ENCODE peak calls at places on chromosomes 2 and 18, in seven cellular contexts. C is WERI-Rb-1, I is tibial nerve, G is endothelial cell of umbilical vein, S is K562, F is HCT116, A is fibroblast of pulmonary artery. J is an unnamed sample.

GRCh38 chr2:176491172-176491904 is 222.1 kb downstream of the MTX2 start:
- DNase-seq in C (no peak), I (peak; percentile 68), G (no peak), S (peak; percentile 79), F (no peak), A (peak; percentile 96), J (peak; percentile 99)

GRCh38 chr2:29640360-29640759 is 281.0 kb downstream of the ALK start:
- DNase-seq in C (no peak), I (no peak), G (no peak), S (no peak), F (no peak), A (no peak), J (no peak)

GRCh38 chr2:98727758-98728718 is 2.9 kb downstream of the MGAT4A start:
- DNase-seq in C (no peak), I (no peak), G (peak; percentile 30), S (no peak), F (no peak), A (no peak), J (no peak)

GRCh38 chr2:235300368-235301201 is 193.3 kb upstream of the AGAP1 start:
- DNase-seq in C (no peak), I (peak; percentile 17), G (peak; percentile 61), S (no peak), F (no peak), A (peak; percentile 75), J (peak; percentile 79)

GRCh38 chr2:136765736-136766323 is 485 bp downstream of the THSD7B start:
- DNase-seq in C (peak; percentile 15), I (no peak), G (no peak), S (no peak), F (no peak), A (peak; percentile 0), J (no peak)

GRCh38 chr2:196000551-196000950 is 68.1 kb downstream of the DNAH7 start:
- DNase-seq in C (no peak), I (no peak), G (no peak), S (no peak), F (no peak), A (no peak), J (no peak)

GRCh38 chr2:236656721-236657120 is 87.1 kb downstream of the ACKR3 start:
- DNase-seq in C (no peak), I (peak; percentile 3), G (no peak), S (no peak), F (no peak), A (no peak), J (no peak)

GRCh38 chr2:222228046-222228445 is 70.8 kb downstream of the PAX3 start:
- DNase-seq in C (peak; percentile 69), I (no peak), G (no peak), S (no peak), F (no peak), A (no peak), J (no peak)

GRCh38 chr2:98604547-98604946 is 3.8 kb downstream of the COA5 start:
- DNase-seq in C (no peak), I (no peak), G (no peak), S (no peak), F (no peak), A (no peak), J (no peak)

GRCh38 chr18:51516478-51517038 is 319.1 kb upstream of the MEX3C start:
- DNase-seq in C (no peak), I (no peak), G (no peak), S (no peak), F (no peak), A (no peak), J (no peak)

GRCh38 chr2:86160156-86160952 is 34.9 kb downstream of the IMMT start:
- DNase-seq in C (no peak), I (no peak), G (no peak), S (no peak), F (no peak), A (no peak), J (no peak)

GRCh38 chr2:102892693-102893290 is 131.0 kb downstream of the TMEM182 start:
- DNase-seq in C (no peak), I (no peak), G (no peak), S (no peak), F (no peak), A (no peak), J (no peak)

GRCh38 chr2:55628931-55629330 is 11.5 kb upstream of the PPP4R3B start:
- DNase-seq in C (no peak), I (no peak), G (no peak), S (no peak), F (no peak), A (no peak), J (no peak)

GRCh38 chr2:38515155-38516074 is 87.3 kb downstream of the HNRNPLL start:
- DNase-seq in C (peak; percentile 89), I (peak; percentile 56), G (no peak), S (peak; percentile 95), F (no peak), A (peak; percentile 90), J (no peak)

GRCh38 chr18:76426738-76427305 is 68.2 kb downstream of the ZNF516 start:
- DNase-seq in C (peak; percentile 78), I (peak; percentile 48), G (no peak), S (peak; percentile 28), F (peak; percentile 13), A (peak; percentile 31), J (no peak)

GRCh38 chr18:34866739-34867138 is 156.6 kb downstream of the DTNA start:
- DNase-seq in C (no peak), I (no peak), G (peak; percentile 21), S (peak; percentile 13), F (no peak), A (peak; percentile 31), J (peak; percentile 33)

GRCh38 chr18:68874361-68874760 is 76.5 kb downstream of the CCDC102B start:
- DNase-seq in C (no peak), I (no peak), G (no peak), S (no peak), F (no peak), A (peak; percentile 42), J (peak; percentile 50)

GRCh38 chr2:187575081-187576067 is 21.1 kb upstream of the TFPI start:
- DNase-seq in C (no peak), I (no peak), G (peak; percentile 90), S (no peak), F (no peak), A (peak; percentile 68), J (peak; percentile 62)

GRCh38 chr2:74181739-74182138 is 3.1 kb upstream of the MOB1A start:
- DNase-seq in C (peak; percentile 96), I (peak; percentile 34), G (no peak), S (peak; percentile 82), F (no peak), A (no peak), J (no peak)

GRCh38 chr2:74845217-74845751 is 11.4 kb downstream of the HK2 start:
- DNase-seq in C (no peak), I (peak; percentile 41), G (peak; percentile 94), S (no peak), F (peak; percentile 91), A (peak; percentile 87), J (peak; percentile 93)

GRCh38 chr2:233627331-233628025 is 8.8 kb upstream of the UGT1A10 start:
- DNase-seq in C (no peak), I (no peak), G (no peak), S (no peak), F (no peak), A (no peak), J (no peak)

GRCh38 chr2:1572638-1573037 is 159.4 kb downstream of the TPO start:
- DNase-seq in C (no peak), I (peak; percentile 57), G (no peak), S (no peak), F (no peak), A (peak; percentile 55), J (peak; percentile 54)

GRCh38 chr2:218754781-218755180 is 27.2 kb upstream of the CYP27A1 start:
- DNase-seq in C (no peak), I (no peak), G (no peak), S (no peak), F (no peak), A (no peak), J (no peak)
- TF ChIP-seq CTCF in C (no peak), I (no peak), G (no peak), S (no peak), F (no peak), A (no peak), J (no peak)

GRCh38 chr2:20120569-20121416 is 69.4 kb upstream of the LAPTM4A start:
- DNase-seq in C (no peak), I (no peak), G (no peak), S (no peak), F (no peak), A (no peak), J (no peak)
- H3K4me3 ChIP-seq in C (no peak overlapping the region), I (no peak overlapping the region), G (no peak overlapping the region), S (no peak overlapping the region), F (no peak overlapping the region), A (no peak overlapping the region), J (no peak overlapping the region)

DNA sequence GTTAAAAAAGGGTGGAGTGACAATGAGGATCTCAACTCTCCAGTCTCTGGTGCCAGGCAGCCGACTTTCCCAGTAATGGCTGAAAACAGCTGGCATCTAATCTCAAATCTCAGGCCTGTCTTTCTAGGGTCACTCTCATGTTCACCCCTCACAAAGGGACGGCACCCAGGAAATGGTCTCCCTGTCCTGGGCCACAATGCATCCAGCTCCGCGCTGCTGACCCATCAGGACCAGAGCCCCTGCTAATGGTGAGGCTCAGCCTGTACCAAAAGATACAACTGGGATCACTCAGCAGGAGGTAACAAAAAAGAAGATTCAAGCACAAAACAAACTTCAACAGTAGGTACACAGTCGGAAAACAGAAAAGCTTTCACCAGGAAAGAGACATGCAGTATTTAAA is 13.4 kb upstream of the KIDINS220 start:
- DNase-seq in C (no peak), I (no peak), G (no peak), S (no peak), F (no peak), A (no peak), J (no peak)
- TF ChIP-seq CTCF in C (no peak), I (no peak), G (no peak), S (no peak), F (no peak), A (no peak), J (no peak)

GRCh38 chr18:9992300-9992987 is 78.6 kb downstream of the VAPA start:
- DNase-seq in C (no peak), I (no peak), G (peak; percentile 77), S (no peak), F (no peak), A (peak; percentile 21), J (no peak)

GRCh38 chr18:9992988-9993845 is 79.4 kb downstream of the VAPA start:
- DNase-seq in C (no peak), I (no peak), G (no peak), S (no peak), F (no peak), A (no peak), J (no peak)

GRCh38 chr18:9996104-9996503 is 82.3 kb downstream of the VAPA start:
- DNase-seq in C (no peak), I (no peak), G (no peak), S (no peak), F (no peak), A (no peak), J (no peak)

GRCh38 chr18:9994701-9995100 is 80.9 kb downstream of the VAPA start:
- DNase-seq in C (no peak), I (no peak), G (no peak), S (no peak), F (no peak), A (no peak), J (no peak)

GRCh38 chr18:9993846-9994660 is 80.2 kb downstream of the VAPA start:
- DNase-seq in C (no peak), I (no peak), G (no peak), S (no peak), F (no peak), A (no peak), J (no peak)
- H3K4me3 ChIP-seq in C (no peak overlapping the region), I (no peak overlapping the region), G (no peak overlapping the region), S (no peak overlapping the region), F (no peak overlapping the region), A (no peak overlapping the region), J (no peak overlapping the region)

J was measured in astrocyte of the spinal cord.